ENCODE peak calls at places on chromosomes 11 and 22, in nine cellular contexts. W is fibroblast of lung; N is transverse colon; Q is prostate gland; Y is sigmoid colon; P is H9; R is CD4-positive, alpha-beta T cell; G is brain microvascular endothelial cell; U is Panc1. I is an unnamed sample.

GRCh38 chr11:31809857-31810778 is 1.0 kb downstream of the PAX6 start:
- DNase-seq in W (peak; percentile 32), N (no peak), Q (no peak), Y (peak; percentile 61), P (peak; percentile 64), R (no peak), G (no peak), U (no peak), I (no peak)

GRCh38 chr22:38203855-38204497 is 2.2 kb downstream of the MAFF start:
- DNase-seq in W (peak; percentile 39), N (no peak), Q (no peak), Y (peak; percentile 62), P (no peak), R (no peak), G (peak; percentile 54), U (no peak), I (no peak)

GRCh38 chr22:20170170-20170569 is 19.3 kb upstream of the CCDC188 start:
- DNase-seq in W (no peak), N (no peak), Q (no peak), Y (no peak), P (no peak), R (no peak), G (no peak), U (no peak), I (no peak)

GRCh38 chr11:47099213-47099917 is 77.3 kb downstream of the ARFGAP2 start:
- DNase-seq in W (no peak), N (no peak), Q (no peak), Y (no peak), P (no peak), R (no peak), G (peak; percentile 7), U (no peak), I (no peak)

GRCh38 chr22:43827336-43827735 is 15.2 kb upstream of the EFCAB6 start:
- DNase-seq in W (no peak), N (no peak), Q (no peak), Y (no peak), P (no peak), R (no peak), G (no peak), U (no peak), I (no peak)

GRCh38 chr11:69682681-69683326 is 7.7 kb upstream of the LTO1 start:
- DNase-seq in W (no peak), N (no peak), Q (no peak), Y (peak; percentile 53), P (no peak), R (no peak), G (no peak), U (no peak), I (no peak)

GRCh38 chr11:34354782-34355181 is 3.0 kb downstream of the ABTB2 start:
- DNase-seq in W (peak; percentile 19), N (no peak), Q (no peak), Y (no peak), P (no peak), R (no peak), G (no peak), U (no peak), I (no peak)

GRCh38 chr22:24090581-24090980 is 79.5 kb downstream of the CABIN1 start:
- DNase-seq in W (no peak), N (no peak), Q (no peak), Y (peak; percentile 30), P (no peak), R (no peak), G (no peak), U (no peak), I (no peak)

GRCh38 chr22:29855611-29856181 is 17.6 kb upstream of the ASCC2 start:
- DNase-seq in W (no peak), N (no peak), Q (no peak), Y (no peak), P (no peak), R (no peak), G (no peak), U (no peak), I (no peak)

GRCh38 chr11:91230647-91231046 is 994.0 kb upstream of the FAT3 start:
- DNase-seq in W (no peak), N (no peak), Q (no peak), Y (no peak), P (no peak), R (no peak), G (no peak), U (no peak), I (no peak)

GRCh38 chr11:45285931-45286632 is at the start of gene SYT13:
- DNase-seq in W (no peak), N (peak; percentile 86), Q (peak; percentile 60), Y (no peak), P (peak; percentile 92), R (no peak), G (no peak), U (no peak), I (no peak)

GRCh38 chr11:12618743-12619540 is 55.3 kb upstream of the TEAD1 start:
- DNase-seq in W (no peak), N (no peak), Q (no peak), Y (no peak), P (no peak), R (no peak), G (no peak), U (no peak), I (no peak)

DNA sequence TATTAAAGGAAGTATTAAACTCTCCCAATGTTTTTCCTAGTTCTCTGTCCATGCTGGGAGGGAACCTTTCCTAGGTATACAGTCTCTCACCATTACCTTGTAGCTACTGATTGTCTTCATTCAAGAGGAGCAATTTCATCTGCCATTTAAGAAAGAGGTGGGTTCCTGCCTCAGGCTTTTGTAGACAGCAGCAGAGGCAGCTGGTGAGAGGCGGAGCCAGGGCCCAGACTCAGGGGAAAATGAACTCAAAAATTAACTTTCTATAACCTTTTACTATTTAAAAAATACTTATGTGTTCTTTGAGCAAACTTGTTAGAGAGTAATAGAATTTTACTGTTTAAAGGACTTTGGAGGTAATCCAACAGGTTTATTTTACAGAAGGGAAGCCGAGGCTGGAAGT is 133.0 kb downstream of the SNX19 start:
- DNase-seq in W (no peak), N (no peak), Q (no peak), Y (no peak), P (no peak), R (no peak), G (no peak), U (no peak), I (no peak)
- H3K27ac ChIP-seq in W (peak overlapping the region; percentile 60), N (no peak overlapping the region), Q (no peak overlapping the region), Y (peak overlapping the region; percentile 61), P (no peak overlapping the region), R (no peak overlapping the region), G (peak overlapping the region; percentile 84), U (peak overlapping the region; percentile 8), I (peak overlapping the region; percentile 78)

DNA sequence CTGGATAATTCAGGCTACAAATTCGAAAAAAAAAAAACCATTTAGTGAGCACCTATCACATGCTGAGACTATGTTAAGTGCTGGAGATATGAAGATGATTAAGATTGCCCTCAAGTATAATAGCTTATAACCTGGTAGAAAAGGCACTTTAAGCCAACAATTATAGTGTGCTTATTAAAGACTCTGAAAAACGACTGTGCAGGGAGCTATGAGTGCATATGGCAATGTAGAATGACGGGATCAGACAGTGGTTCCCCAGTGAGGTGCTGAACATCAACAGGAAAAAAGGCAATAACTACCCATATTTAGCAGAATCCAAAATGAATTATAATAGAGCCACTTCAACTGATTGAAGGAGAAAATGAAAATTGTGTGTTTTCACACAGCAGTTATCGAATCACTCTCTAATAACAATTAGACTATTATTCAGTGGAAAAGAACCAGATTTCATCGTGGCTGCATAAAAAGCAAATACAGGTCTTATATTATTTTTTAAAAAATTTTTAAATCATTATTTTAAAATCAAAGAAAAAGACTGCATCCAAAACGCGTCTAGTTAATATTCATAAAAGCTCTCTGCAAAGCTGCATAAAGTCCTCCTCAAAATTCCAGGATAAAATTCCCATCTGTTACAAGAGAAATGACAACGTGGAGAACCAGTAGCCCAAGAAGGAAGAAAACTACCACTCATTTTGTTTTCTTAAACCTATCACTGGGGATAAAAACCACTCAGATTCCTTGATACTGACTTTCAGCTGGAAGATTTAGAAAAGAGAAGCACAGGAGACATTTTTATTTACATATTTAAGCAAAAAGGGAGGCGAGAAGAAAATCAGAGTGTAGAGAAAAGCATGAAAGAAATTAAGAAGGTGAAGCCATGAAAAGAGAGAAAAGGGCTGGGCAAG is 1.1 kb downstream of the MTMR2 start:
- DNase-seq in W (peak; percentile 37), N (no peak), Q (no peak), Y (no peak), P (no peak), R (no peak), G (no peak), U (no peak), I (no peak)
- H3K27ac ChIP-seq in W (peak overlapping the region; percentile 91), N (peak overlapping the region; percentile 93), Q (peak overlapping the region; percentile 93), Y (peak overlapping the region; percentile 89), P (no peak overlapping the region), R (no peak overlapping the region), G (peak overlapping the region; percentile 84), U (peak overlapping the region; percentile 99), I (peak overlapping the region; percentile 99)

GRCh38 chr11:14892577-14892976 is 546 bp upstream of the CYP2R1 start:
- DNase-seq in W (no peak), N (no peak), Q (no peak), Y (no peak), P (no peak), R (no peak), G (no peak), U (no peak), I (no peak)
- H3K27ac ChIP-seq in W (no peak overlapping the region), N (peak overlapping the region; percentile 96), Q (peak overlapping the region; percentile 96), Y (peak overlapping the region; percentile 95), P (no peak overlapping the region), R (peak overlapping the region; percentile 88), G (no peak overlapping the region), U (peak overlapping the region; percentile 78), I (peak overlapping the region; percentile 87)

DNA sequence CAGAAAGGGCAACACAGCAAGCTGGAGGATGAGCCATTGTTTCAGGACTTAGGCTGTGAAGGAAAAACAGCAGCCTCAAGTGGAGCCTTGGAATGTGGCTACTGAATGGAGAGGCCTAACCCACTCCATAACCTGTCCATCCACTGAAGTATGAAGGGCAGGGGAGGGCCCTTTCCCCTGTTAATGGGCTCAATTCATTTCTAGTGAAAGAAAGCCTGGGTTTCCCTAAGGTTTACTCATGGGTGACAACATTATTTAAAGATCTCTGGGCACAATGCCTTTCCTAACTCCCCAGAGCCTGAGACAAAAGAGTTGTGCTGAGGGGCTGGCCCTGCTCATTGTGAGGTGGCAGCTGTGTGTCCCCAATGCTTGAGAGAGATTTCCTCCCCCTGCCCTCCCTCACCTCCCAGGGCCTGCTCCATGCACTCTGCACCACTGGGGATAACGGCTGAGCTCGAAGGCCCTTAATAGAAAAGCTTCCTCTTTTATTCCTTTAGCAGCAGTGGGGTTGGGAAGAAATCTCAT is 83.8 kb downstream of the ME3 start:
- DNase-seq in W (no peak), N (no peak), Q (no peak), Y (no peak), P (no peak), R (no peak), G (no peak), U (no peak), I (no peak)
- H3K27ac ChIP-seq in W (no peak overlapping the region), N (no peak overlapping the region), Q (peak overlapping the region; percentile 20), Y (peak overlapping the region; percentile 58), P (no peak overlapping the region), R (no peak overlapping the region), G (no peak overlapping the region), U (peak overlapping the region; percentile 92), I (peak overlapping the region; percentile 23)

I was measured in thoracic aorta.